ENCODE peak calls at places on chromosomes 11 and 22, in eight cellular contexts. Q is right lobe of liver; A is body of pancreas; F is astrocyte of the spinal cord; J is upper lobe of right lung; X is ovary; M is cardiac fibroblast; V is CD8-positive, alpha-beta T cell. L is an unnamed sample.
A peak's percentile ranks its signal among the peaks of the same experiment; 100 is the strongest.

GRCh38 chr11:15805726-15806125 is 550.6 kb downstream of the SOX6 start:
- DNase-seq in Q (no peak), A (no peak), F (no peak), J (no peak), X (no peak), M (no peak), V (no peak), L (no peak)

GRCh38 chr11:19435306-19435989 is 194.7 kb upstream of the E2F8 start:
- DNase-seq in Q (no peak), A (no peak), F (no peak), J (no peak), X (no peak), M (peak; percentile 61), V (no peak), L (no peak)

GRCh38 chr11:117204283-117205080 is 5.3 kb downstream of the TAGLN start:
- DNase-seq in Q (no peak), A (no peak), F (no peak), J (no peak), X (peak; percentile 54), M (no peak), V (no peak), L (no peak)

GRCh38 chr11:1109101-1109917 is 34.6 kb downstream of the MUC2 start:
- DNase-seq in Q (no peak), A (no peak), F (no peak), J (no peak), X (no peak), M (no peak), V (no peak), L (no peak)

GRCh38 chr22:45083659-45084305 is 74.0 kb upstream of the PHF21B start:
- DNase-seq in Q (no peak), A (no peak), F (peak; percentile 84), J (no peak), X (no peak), M (peak; percentile 78), V (no peak), L (peak; percentile 69)

GRCh38 chr11:34405079-34405858 is 33.5 kb upstream of the CAT start:
- DNase-seq in Q (no peak), A (no peak), F (peak; percentile 20), J (no peak), X (no peak), M (peak; percentile 43), V (no peak), L (peak; percentile 71)

GRCh38 chr11:123168955-123169484 is 26.0 kb downstream of the CLMP start:
- DNase-seq in Q (no peak), A (no peak), F (peak; percentile 55), J (no peak), X (no peak), M (no peak), V (no peak), L (no peak)

GRCh38 chr11:122209619-122210377 is 93.8 kb upstream of the BLID start:
- DNase-seq in Q (peak; percentile 77), A (peak; percentile 56), F (peak; percentile 89), J (no peak), X (peak; percentile 90), M (peak; percentile 97), V (no peak), L (peak; percentile 86)

GRCh38 chr11:125745979-125746378 is at the start of gene PATE1:
- DNase-seq in Q (no peak), A (no peak), F (no peak), J (no peak), X (no peak), M (no peak), V (no peak), L (no peak)

GRCh38 chr11:13135385-13136271 is 126.5 kb downstream of the RASSF10 start:
- DNase-seq in Q (no peak), A (no peak), F (peak; percentile 96), J (no peak), X (no peak), M (peak; percentile 25), V (no peak), L (peak; percentile 87)

GRCh38 chr11:115924744-115925567 is 420.7 kb upstream of the CADM1 start:
- DNase-seq in Q (no peak), A (no peak), F (peak; percentile 8), J (no peak), X (no peak), M (peak; percentile 55), V (no peak), L (no peak)

GRCh38 chr11:124070906-124071621 is 29.9 kb upstream of the OR10G7 start:
- DNase-seq in Q (peak; percentile 74), A (peak; percentile 66), F (peak; percentile 86), J (peak; percentile 81), X (peak; percentile 58), M (peak; percentile 91), V (peak; percentile 49), L (peak; percentile 79)

GRCh38 chr11:27934830-27935145 is 173.2 kb downstream of the KIF18A start:
- DNase-seq in Q (no peak), A (no peak), F (peak; percentile 95), J (no peak), X (no peak), M (peak; percentile 97), V (no peak), L (peak; percentile 97)

GRCh38 chr11:34300571-34301295 is 57.1 kb downstream of the ABTB2 start:
- DNase-seq in Q (no peak), A (no peak), F (no peak), J (no peak), X (no peak), M (no peak), V (no peak), L (no peak)

GRCh38 chr11:123479048-123479837 is 49.2 kb downstream of the GRAMD1B start:
- DNase-seq in Q (no peak), A (no peak), F (no peak), J (no peak), X (no peak), M (no peak), V (no peak), L (no peak)

GRCh38 chr11:77619576-77620198 is 17.9 kb downstream of the CLNS1A start:
- DNase-seq in Q (no peak), A (no peak), F (peak; percentile 58), J (no peak), X (no peak), M (peak; percentile 67), V (no peak), L (peak; percentile 49)

GRCh38 chr11:7964261-7964660 is 986 bp downstream of the NLRP10 start:
- DNase-seq in Q (no peak), A (no peak), F (no peak), J (no peak), X (no peak), M (no peak), V (no peak), L (no peak)

GRCh38 chr11:80958414-80958813 is 1517.6 kb upstream of the TENM4 start:
- DNase-seq in Q (no peak), A (no peak), F (peak; percentile 40), J (no peak), X (no peak), M (peak; percentile 91), V (no peak), L (peak; percentile 88)

GRCh38 chr11:72234514-72234830 is 9.5 kb downstream of the PHOX2A start:
- DNase-seq in Q (no peak), A (no peak), F (no peak), J (no peak), X (no peak), M (no peak), V (no peak), L (no peak)

GRCh38 chr11:92867913-92868619 is 101.4 kb upstream of the MTNR1B start:
- DNase-seq in Q (no peak), A (no peak), F (no peak), J (no peak), X (no peak), M (no peak), V (no peak), L (no peak)

GRCh38 chr11:87740513-87740912 is 434.7 kb downstream of the RAB38 start:
- DNase-seq in Q (no peak), A (no peak), F (no peak), J (no peak), X (no peak), M (no peak), V (no peak), L (no peak)

GRCh38 chr11:45671246-45672171 is 6.1 kb upstream of the CHST1 start:
- DNase-seq in Q (no peak), A (peak; percentile 51), F (no peak), J (no peak), X (no peak), M (no peak), V (no peak), L (no peak)
- TF ChIP-seq CTCF in Q (no peak), A (no peak), F (peak; percentile 3), J (no peak), X (no peak), M (no peak), V (no peak), L (no peak)

DNA sequence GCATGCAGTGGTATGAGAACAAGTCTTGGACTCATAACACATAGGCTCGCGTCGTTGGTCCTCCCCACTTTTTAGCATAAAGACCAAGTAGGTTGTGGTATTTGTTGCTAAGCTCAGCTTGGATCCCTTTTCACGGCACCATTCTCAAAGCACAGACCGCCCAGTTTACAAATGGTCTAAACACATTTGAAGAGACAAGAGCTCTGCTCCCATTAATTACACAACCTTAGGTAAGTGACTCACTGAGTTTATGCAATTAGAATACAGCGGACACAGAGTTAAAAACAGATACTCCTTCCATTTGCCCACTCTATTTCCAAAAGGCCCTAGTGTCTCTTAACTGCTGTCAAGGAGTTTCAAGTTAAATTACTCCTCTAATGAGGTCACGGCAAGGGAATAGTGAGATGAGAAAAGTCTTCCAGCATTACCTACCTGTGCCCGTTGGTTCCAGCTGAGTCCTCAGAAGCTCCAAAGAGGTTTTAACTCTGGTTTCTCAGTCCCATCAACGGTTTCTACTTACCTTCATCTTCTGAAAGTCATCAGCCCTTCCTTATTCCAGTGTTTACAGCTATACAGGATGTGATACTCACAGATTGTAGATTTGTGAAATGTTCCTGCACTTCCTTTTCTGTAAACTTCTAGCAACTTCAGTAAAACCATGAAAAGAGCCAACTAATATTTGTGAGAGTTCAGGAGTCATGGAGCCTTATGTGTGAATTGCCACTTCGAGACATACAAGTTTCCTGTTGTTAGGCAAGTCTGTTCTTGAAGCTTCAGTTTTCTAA is at the start of gene MS4A6A:
- DNase-seq in Q (no peak), A (no peak), F (no peak), J (no peak), X (no peak), M (no peak), V (no peak), L (no peak)
- H3K4me3 ChIP-seq in Q (peak within 1 kb of the TSS; percentile 2), A (no peak within 1 kb of the TSS), F (no peak within 1 kb of the TSS), J (peak within 1 kb of the TSS; percentile 31), X (no peak within 1 kb of the TSS), M (no peak within 1 kb of the TSS), V (no peak within 1 kb of the TSS), L (no peak within 1 kb of the TSS)

GRCh38 chr11:111423250-111423615 is 44.2 kb upstream of the POU2AF1 start:
- DNase-seq in Q (no peak), A (no peak), F (no peak), J (no peak), X (no peak), M (no peak), V (no peak), L (no peak)
- TF ChIP-seq CTCF in Q (no peak), A (no peak), F (no peak), J (no peak), X (no peak), M (no peak), V (no peak), L (no peak)

DNA sequence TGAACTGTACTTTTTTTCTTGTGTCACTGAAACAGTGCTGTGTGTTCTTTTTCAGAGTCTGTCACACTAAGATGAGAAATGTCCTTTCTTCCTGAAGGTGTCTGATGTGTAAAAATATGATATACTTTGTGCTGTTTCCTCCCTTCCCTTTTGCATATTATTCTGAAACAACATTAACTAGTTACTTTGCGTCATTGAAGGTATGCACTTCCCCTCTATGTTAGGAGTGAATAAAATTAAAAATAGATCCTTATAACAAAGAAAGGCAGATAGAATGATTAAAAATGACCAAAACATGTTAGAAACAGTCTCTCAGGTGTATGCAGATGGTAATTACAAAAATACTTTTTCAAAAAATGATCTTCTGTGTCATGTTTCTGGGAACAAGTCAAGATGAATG is 1.6 kb upstream of the RAB30 start:
- DNase-seq in Q (no peak), A (no peak), F (no peak), J (no peak), X (no peak), M (no peak), V (no peak), L (no peak)
- H3K4me3 ChIP-seq in Q (peak overlapping the region; percentile 76), A (no peak overlapping the region), F (peak overlapping the region; percentile 79), J (peak overlapping the region; percentile 81), X (peak overlapping the region; percentile 57), M (peak overlapping the region; percentile 85), V (no peak overlapping the region), L (peak overlapping the region; percentile 97)